ENCODE peak calls at places on chromosomes 1 and 21, in nine cellular contexts. One of them, this sample, is unnamed.

GRCh38 chr1:93177991-93178390 is 2.2 kb downstream of the TMED5 start:
- DNase-seq in kidney glomerular epithelial cell: peak
- DNase-seq in NCI-H345: no peak
- DNase-seq in effector memory CD4-positive, alpha-beta T cell: no peak
- DNase-seq in H9: no peak
- DNase-seq in CD4-positive, alpha-beta T cell: no peak
- DNase-seq in prostate gland: no peak
- DNase-seq in endothelial cell: no peak
- DNase-seq in nucleus accumbens: no peak
- DNase-seq in this sample: no peak

GRCh38 chr1:234726359-234726836 is 116.4 kb upstream of the IRF2BP2 start:
- DNase-seq in NCI-H345: peak
- DNase-seq in H9: peak
- DNase-seq in kidney glomerular epithelial cell: no peak
- DNase-seq in prostate gland: peak
- DNase-seq in CD4-positive, alpha-beta T cell: no peak
- DNase-seq in endothelial cell: no peak
- DNase-seq in effector memory CD4-positive, alpha-beta T cell: no peak
- DNase-seq in nucleus accumbens: no peak
- DNase-seq in this sample: no peak

GRCh38 chr21:38354231-38354630 is 97.4 kb downstream of the KCNJ15 start:
- DNase-seq in kidney glomerular epithelial cell: no peak
- DNase-seq in effector memory CD4-positive, alpha-beta T cell: no peak
- DNase-seq in prostate gland: no peak
- DNase-seq in nucleus accumbens: no peak
- DNase-seq in CD4-positive, alpha-beta T cell: no peak
- DNase-seq in H9: no peak
- DNase-seq in NCI-H345: no peak
- DNase-seq in endothelial cell: no peak
- DNase-seq in this sample: no peak

GRCh38 chr1:6272476-6273270 is 11.8 kb upstream of the GPR153 start:
- DNase-seq in H9: no peak
- DNase-seq in effector memory CD4-positive, alpha-beta T cell: no peak
- DNase-seq in prostate gland: no peak
- DNase-seq in endothelial cell: no peak
- DNase-seq in kidney glomerular epithelial cell: no peak
- DNase-seq in CD4-positive, alpha-beta T cell: no peak
- DNase-seq in nucleus accumbens: no peak
- DNase-seq in NCI-H345: no peak
- DNase-seq in this sample: no peak

GRCh38 chr1:53176452-53177344 is 19.9 kb upstream of the CPT2 start:
- DNase-seq in nucleus accumbens: no peak
- DNase-seq in kidney glomerular epithelial cell: no peak
- DNase-seq in prostate gland: peak
- DNase-seq in H9: no peak
- DNase-seq in endothelial cell: no peak
- DNase-seq in CD4-positive, alpha-beta T cell: no peak
- DNase-seq in NCI-H345: peak
- DNase-seq in effector memory CD4-positive, alpha-beta T cell: no peak
- DNase-seq in this sample: no peak

GRCh38 chr1:5914676-5915285 is 77.4 kb downstream of the NPHP4 start:
- DNase-seq in CD4-positive, alpha-beta T cell: no peak
- DNase-seq in kidney glomerular epithelial cell: peak
- DNase-seq in NCI-H345: no peak
- DNase-seq in prostate gland: no peak
- DNase-seq in nucleus accumbens: no peak
- DNase-seq in endothelial cell: no peak
- DNase-seq in H9: peak
- DNase-seq in effector memory CD4-positive, alpha-beta T cell: no peak
- DNase-seq in this sample: no peak

GRCh38 chr1:226814751-226815496 is 55.5 kb upstream of the PSEN2 start:
- DNase-seq in CD4-positive, alpha-beta T cell: no peak
- DNase-seq in H9: no peak
- DNase-seq in endothelial cell: peak
- DNase-seq in effector memory CD4-positive, alpha-beta T cell: no peak
- DNase-seq in prostate gland: peak
- DNase-seq in kidney glomerular epithelial cell: peak
- DNase-seq in NCI-H345: peak
- DNase-seq in nucleus accumbens: no peak
- DNase-seq in this sample: no peak

GRCh38 chr1:219120625-219121544 is 52.8 kb upstream of the LYPLAL1 start:
- DNase-seq in endothelial cell: no peak
- DNase-seq in prostate gland: no peak
- DNase-seq in H9: no peak
- DNase-seq in CD4-positive, alpha-beta T cell: no peak
- DNase-seq in NCI-H345: no peak
- DNase-seq in effector memory CD4-positive, alpha-beta T cell: no peak
- DNase-seq in kidney glomerular epithelial cell: no peak
- DNase-seq in nucleus accumbens: no peak
- DNase-seq in this sample: no peak

GRCh38 chr1:30872033-30872947 is 36.3 kb downstream of the SDC3 start:
- DNase-seq in effector memory CD4-positive, alpha-beta T cell: no peak
- DNase-seq in nucleus accumbens: no peak
- DNase-seq in NCI-H345: no peak
- DNase-seq in prostate gland: no peak
- DNase-seq in kidney glomerular epithelial cell: no peak
- DNase-seq in endothelial cell: no peak
- DNase-seq in H9: no peak
- DNase-seq in CD4-positive, alpha-beta T cell: no peak
- DNase-seq in this sample: no peak

GRCh38 chr1:92484472-92485373 is 2.0 kb downstream of the GFI1 start:
- DNase-seq in prostate gland: no peak
- DNase-seq in H9: peak
- DNase-seq in CD4-positive, alpha-beta T cell: peak
- DNase-seq in endothelial cell: peak
- DNase-seq in kidney glomerular epithelial cell: no peak
- DNase-seq in nucleus accumbens: no peak
- DNase-seq in NCI-H345: peak
- DNase-seq in effector memory CD4-positive, alpha-beta T cell: peak
- DNase-seq in this sample: peak

GRCh38 chr21:9753943-9754342 is 767.4 kb upstream of the TPTE start:
- DNase-seq in effector memory CD4-positive, alpha-beta T cell: no peak
- DNase-seq in kidney glomerular epithelial cell: no peak
- DNase-seq in endothelial cell: no peak
- DNase-seq in prostate gland: no peak
- DNase-seq in nucleus accumbens: no peak
- DNase-seq in CD4-positive, alpha-beta T cell: no peak
- DNase-seq in H9: no peak
- DNase-seq in NCI-H345: no peak
- DNase-seq in this sample: no peak

GRCh38 chr1:81519987-81520386 is 280.7 kb upstream of the ADGRL2 start:
- DNase-seq in endothelial cell: no peak
- DNase-seq in effector memory CD4-positive, alpha-beta T cell: no peak
- DNase-seq in kidney glomerular epithelial cell: no peak
- DNase-seq in prostate gland: no peak
- DNase-seq in NCI-H345: no peak
- DNase-seq in H9: no peak
- DNase-seq in CD4-positive, alpha-beta T cell: no peak
- DNase-seq in nucleus accumbens: no peak
- DNase-seq in this sample: no peak

GRCh38 chr1:12428334-12428733 is 189.7 kb downstream of the DHRS3 start:
- DNase-seq in H9: no peak
- DNase-seq in endothelial cell: no peak
- DNase-seq in kidney glomerular epithelial cell: no peak
- DNase-seq in nucleus accumbens: no peak
- DNase-seq in NCI-H345: no peak
- DNase-seq in effector memory CD4-positive, alpha-beta T cell: no peak
- DNase-seq in CD4-positive, alpha-beta T cell: no peak
- DNase-seq in prostate gland: no peak
- DNase-seq in this sample: no peak

GRCh38 chr1:43653339-43653738 is 3.4 kb downstream of the KDM4A start:
- DNase-seq in nucleus accumbens: no peak
- DNase-seq in H9: peak
- DNase-seq in endothelial cell: no peak
- DNase-seq in CD4-positive, alpha-beta T cell: no peak
- DNase-seq in NCI-H345: no peak
- DNase-seq in kidney glomerular epithelial cell: no peak
- DNase-seq in prostate gland: no peak
- DNase-seq in effector memory CD4-positive, alpha-beta T cell: no peak
- DNase-seq in this sample: no peak

GRCh38 chr1:41608242-41608641 is 123.8 kb upstream of the EDN2 start:
- DNase-seq in nucleus accumbens: no peak
- DNase-seq in NCI-H345: no peak
- DNase-seq in H9: no peak
- DNase-seq in prostate gland: no peak
- DNase-seq in CD4-positive, alpha-beta T cell: no peak
- DNase-seq in effector memory CD4-positive, alpha-beta T cell: no peak
- DNase-seq in endothelial cell: no peak
- DNase-seq in kidney glomerular epithelial cell: no peak
- DNase-seq in this sample: no peak

GRCh38 chr1:168243636-168244212 is 17.9 kb downstream of the SFT2D2 start:
- DNase-seq in endothelial cell: no peak
- DNase-seq in kidney glomerular epithelial cell: no peak
- DNase-seq in prostate gland: no peak
- DNase-seq in effector memory CD4-positive, alpha-beta T cell: no peak
- DNase-seq in NCI-H345: no peak
- DNase-seq in nucleus accumbens: no peak
- DNase-seq in CD4-positive, alpha-beta T cell: no peak
- DNase-seq in H9: no peak
- DNase-seq in this sample: no peak

GRCh38 chr1:206766251-206766856 is 4.2 kb upstream of the IL19 start:
- DNase-seq in prostate gland: peak
- DNase-seq in endothelial cell: no peak
- DNase-seq in NCI-H345: no peak
- DNase-seq in kidney glomerular epithelial cell: peak
- DNase-seq in H9: no peak
- DNase-seq in effector memory CD4-positive, alpha-beta T cell: peak
- DNase-seq in nucleus accumbens: no peak
- DNase-seq in CD4-positive, alpha-beta T cell: peak
- DNase-seq in this sample: peak

GRCh38 chr1:38297852-38298251 is 251.3 kb upstream of the POU3F1 start:
- DNase-seq in prostate gland: no peak
- DNase-seq in CD4-positive, alpha-beta T cell: no peak
- DNase-seq in NCI-H345: no peak
- DNase-seq in H9: no peak
- DNase-seq in nucleus accumbens: no peak
- DNase-seq in effector memory CD4-positive, alpha-beta T cell: no peak
- DNase-seq in endothelial cell: no peak
- DNase-seq in kidney glomerular epithelial cell: no peak
- DNase-seq in this sample: no peak

GRCh38 chr1:978069-978834 is 3.6 kb downstream of the PERM1 start:
- DNase-seq in endothelial cell: no peak
- DNase-seq in NCI-H345: no peak
- DNase-seq in effector memory CD4-positive, alpha-beta T cell: no peak
- DNase-seq in nucleus accumbens: no peak
- DNase-seq in prostate gland: no peak
- DNase-seq in H9: no peak
- DNase-seq in CD4-positive, alpha-beta T cell: no peak
- DNase-seq in kidney glomerular epithelial cell: no peak
- DNase-seq in this sample: no peak

GRCh38 chr1:223748405-223748772 is 36.0 kb downstream of the CAPN2 start:
- DNase-seq in prostate gland: no peak
- DNase-seq in CD4-positive, alpha-beta T cell: no peak
- DNase-seq in H9: no peak
- DNase-seq in nucleus accumbens: no peak
- DNase-seq in effector memory CD4-positive, alpha-beta T cell: no peak
- DNase-seq in NCI-H345: no peak
- DNase-seq in endothelial cell: no peak
- DNase-seq in kidney glomerular epithelial cell: peak
- DNase-seq in this sample: no peak

GRCh38 chr1:17239420-17239819 is 9.5 kb upstream of the PADI3 start:
- DNase-seq in kidney glomerular epithelial cell: peak
- DNase-seq in NCI-H345: peak
- DNase-seq in CD4-positive, alpha-beta T cell: no peak
- DNase-seq in effector memory CD4-positive, alpha-beta T cell: no peak
- DNase-seq in endothelial cell: peak
- DNase-seq in prostate gland: no peak
- DNase-seq in H9: peak
- DNase-seq in nucleus accumbens: peak
- DNase-seq in this sample: peak

GRCh38 chr1:205111354-205111753 is 10.4 kb downstream of the RBBP5 start:
- DNase-seq in prostate gland: no peak
- DNase-seq in endothelial cell: no peak
- DNase-seq in H9: no peak
- DNase-seq in effector memory CD4-positive, alpha-beta T cell: no peak
- DNase-seq in nucleus accumbens: no peak
- DNase-seq in NCI-H345: no peak
- DNase-seq in kidney glomerular epithelial cell: no peak
- DNase-seq in CD4-positive, alpha-beta T cell: no peak
- DNase-seq in this sample: no peak

GRCh38 chr1:216330262-216330661 is 93.0 kb downstream of the USH2A start:
- DNase-seq in H9: no peak
- DNase-seq in NCI-H345: no peak
- DNase-seq in CD4-positive, alpha-beta T cell: no peak
- DNase-seq in kidney glomerular epithelial cell: no peak
- DNase-seq in prostate gland: no peak
- DNase-seq in nucleus accumbens: no peak
- DNase-seq in endothelial cell: no peak
- DNase-seq in effector memory CD4-positive, alpha-beta T cell: no peak
- DNase-seq in this sample: no peak

GRCh38 chr21:36073181-36073580 is 3.4 kb downstream of the CBR1 start:
- DNase-seq in H9: no peak
- DNase-seq in nucleus accumbens: no peak
- DNase-seq in CD4-positive, alpha-beta T cell: no peak
- DNase-seq in effector memory CD4-positive, alpha-beta T cell: no peak
- DNase-seq in endothelial cell: no peak
- DNase-seq in NCI-H345: no peak
- DNase-seq in prostate gland: peak
- DNase-seq in kidney glomerular epithelial cell: no peak
- DNase-seq in this sample: no peak

GRCh38 chr1:17574502-17574901 is 35.0 kb downstream of the ARHGEF10L start:
- DNase-seq in NCI-H345: peak
- DNase-seq in kidney glomerular epithelial cell: no peak
- DNase-seq in CD4-positive, alpha-beta T cell: no peak
- DNase-seq in endothelial cell: peak
- DNase-seq in nucleus accumbens: no peak
- DNase-seq in prostate gland: no peak
- DNase-seq in effector memory CD4-positive, alpha-beta T cell: no peak
- DNase-seq in H9: peak
- DNase-seq in this sample: no peak

GRCh38 chr1:116062201-116062600 is 49.0 kb upstream of the MAB21L3 start:
- DNase-seq in H9: no peak
- DNase-seq in endothelial cell: no peak
- DNase-seq in kidney glomerular epithelial cell: no peak
- DNase-seq in nucleus accumbens: no peak
- DNase-seq in prostate gland: no peak
- DNase-seq in NCI-H345: no peak
- DNase-seq in CD4-positive, alpha-beta T cell: no peak
- DNase-seq in effector memory CD4-positive, alpha-beta T cell: no peak
- DNase-seq in this sample: no peak

GRCh38 chr1:150543500-150544143 is 5.6 kb upstream of the ADAMTSL4 start:
- DNase-seq in H9: no peak
- DNase-seq in effector memory CD4-positive, alpha-beta T cell: no peak
- DNase-seq in kidney glomerular epithelial cell: no peak
- DNase-seq in CD4-positive, alpha-beta T cell: no peak
- DNase-seq in prostate gland: no peak
- DNase-seq in nucleus accumbens: no peak
- DNase-seq in NCI-H345: peak
- DNase-seq in endothelial cell: no peak
- DNase-seq in this sample: no peak

GRCh38 chr21:43195131-43196021 is 26.6 kb downstream of the CRYAA start:
- DNase-seq in NCI-H345: no peak
- DNase-seq in prostate gland: peak
- DNase-seq in endothelial cell: no peak
- DNase-seq in CD4-positive, alpha-beta T cell: no peak
- DNase-seq in nucleus accumbens: no peak
- DNase-seq in kidney glomerular epithelial cell: no peak
- DNase-seq in effector memory CD4-positive, alpha-beta T cell: no peak
- DNase-seq in H9: peak
- DNase-seq in this sample: no peak

GRCh38 chr21:45724345-45724961 is 80.9 kb downstream of the PCBP3 start:
- DNase-seq in CD4-positive, alpha-beta T cell: no peak
- DNase-seq in nucleus accumbens: no peak
- DNase-seq in prostate gland: no peak
- DNase-seq in kidney glomerular epithelial cell: no peak
- DNase-seq in effector memory CD4-positive, alpha-beta T cell: no peak
- DNase-seq in endothelial cell: no peak
- DNase-seq in H9: no peak
- DNase-seq in NCI-H345: no peak
- DNase-seq in this sample: no peak